ENCODE peak calls at places on chromosomes 5 and 9, in nine cellular contexts. D, S, L, M, U, K, E, R and F are unnamed samples.

GRCh38 chr9:134895103-134895502 is 14.5 kb downstream of the FCN2 start:
- DNase-seq in D (no peak), S (no peak), L (peak; percentile 8), M (no peak), U (peak; percentile 45), K (no peak), E (no peak), R (peak; percentile 27), F (no peak)

GRCh38 chr9:71762900-71763653 is 5.2 kb downstream of the CEMIP2 start:
- DNase-seq in D (no peak), S (no peak), L (no peak), M (no peak), U (no peak), K (no peak), E (peak; percentile 18), R (peak; percentile 72), F (no peak)

GRCh38 chr9:134384811-134385479 is 58.7 kb downstream of the RXRA start:
- DNase-seq in D (no peak), S (peak; percentile 48), L (no peak), M (no peak), U (no peak), K (no peak), E (no peak), R (no peak), F (no peak)

GRCh38 chr9:122204491-122204890 is 24.3 kb downstream of the LHX6 start:
- DNase-seq in D (no peak), S (no peak), L (no peak), M (peak; percentile 16), U (no peak), K (no peak), E (no peak), R (no peak), F (no peak)

GRCh38 chr5:100896054-100896453 is 7.0 kb downstream of the ST8SIA4 start:
- DNase-seq in D (no peak), S (no peak), L (no peak), M (no peak), U (no peak), K (no peak), E (no peak), R (no peak), F (no peak)

GRCh38 chr9:129776938-129777768 is 24.3 kb upstream of the PTGES start:
- DNase-seq in D (peak; percentile 75), S (peak; percentile 29), L (peak; percentile 86), M (peak; percentile 65), U (peak; percentile 99), K (peak; percentile 57), E (peak; percentile 83), R (peak; percentile 100), F (no peak)

GRCh38 chr9:14063799-14064198 is 250.1 kb downstream of the NFIB start:
- DNase-seq in D (no peak), S (no peak), L (no peak), M (no peak), U (no peak), K (no peak), E (no peak), R (no peak), F (no peak)

GRCh38 chr5:139103762-139104161 is 94.4 kb downstream of the SIL1 start:
- DNase-seq in D (no peak), S (no peak), L (no peak), M (no peak), U (no peak), K (no peak), E (no peak), R (no peak), F (no peak)

GRCh38 chr5:88245893-88246244 is 22.8 kb downstream of the TMEM161B start:
- DNase-seq in D (no peak), S (no peak), L (no peak), M (no peak), U (no peak), K (no peak), E (no peak), R (no peak), F (no peak)

GRCh38 chr5:74655716-74656115 is 15.2 kb upstream of the ENC1 start:
- DNase-seq in D (no peak), S (no peak), L (no peak), M (no peak), U (no peak), K (no peak), E (no peak), R (no peak), F (no peak)

GRCh38 chr5:4584982-4585381 is 555.1 kb upstream of the ADAMTS16 start:
- DNase-seq in D (no peak), S (no peak), L (no peak), M (no peak), U (peak; percentile 83), K (no peak), E (no peak), R (no peak), F (no peak)

GRCh38 chr5:151231359-151231758 is 7.5 kb upstream of the CCDC69 start:
- DNase-seq in D (no peak), S (no peak), L (no peak), M (no peak), U (no peak), K (no peak), E (no peak), R (no peak), F (no peak)

GRCh38 chr5:39121315-39121714 is 47.1 kb upstream of the RICTOR start:
- DNase-seq in D (no peak), S (no peak), L (no peak), M (no peak), U (no peak), K (no peak), E (no peak), R (peak; percentile 47), F (no peak)

GRCh38 chr9:95406114-95406513 is 88.6 kb upstream of the FANCC start:
- DNase-seq in D (no peak), S (no peak), L (no peak), M (no peak), U (no peak), K (no peak), E (peak; percentile 30), R (peak; percentile 73), F (no peak)